ENCODE peak calls at places on chromosome 6, in four cellular contexts. C is T-helper 9 cell; G is effector CD4-positive, alpha-beta T cell; J is NCI-H1694 treated with DMSO at 0.1 percent for 48 hours. Q is an unnamed sample.

GRCh38 chr6:33251390-33252012 is 20.2 kb downstream of the VPS52 start:
- DNase-seq in J (no peak), C (no peak), G (no peak), Q (no peak)

GRCh38 chr6:37560737-37561103 is 61.0 kb upstream of the CCDC167 start:
- DNase-seq in G (no peak), J (no peak), C (no peak), Q (no peak)

GRCh38 chr6:79117752-79118151 is 39.7 kb upstream of the PHIP start:
- DNase-seq in G (no peak), C (no peak), J (no peak), Q (no peak)

GRCh38 chr6:107330190-107330589 is 129.2 kb downstream of the PDSS2 start:
- DNase-seq in J (no peak), G (no peak), C (no peak), Q (no peak)

GRCh38 chr6:109477725-109478124 is 5.3 kb downstream of the ZBTB24 start:
- DNase-seq in C (no peak), J (no peak), G (no peak), Q (no peak)

GRCh38 chr6:111812080-111813038 is 60.9 kb downstream of the FYN start:
- DNase-seq in C (no peak), J (no peak), G (no peak), Q (no peak)

GRCh38 chr6:24448828-24449525 is 40.4 kb downstream of the GPLD1 start:
- DNase-seq in C (no peak), J (no peak), G (no peak), Q (no peak)

GRCh38 chr6:170029416-170030283 is 261.2 kb downstream of the DLL1 start:
- DNase-seq in J (no peak), G (no peak), C (no peak), Q (no peak)

GRCh38 chr6:7559651-7560385 is 18.3 kb downstream of the DSP start:
- DNase-seq in J (no peak), C (no peak), G (no peak), Q (no peak)

GRCh38 chr6:32212076-32212760 is 11.6 kb downstream of the NOTCH4 start:
- DNase-seq in G (no peak), J (no peak), C (no peak), Q (no peak)

GRCh38 chr6:18492957-18493356 is 105.8 kb downstream of the RNF144B start:
- DNase-seq in G (no peak), C (no peak), J (no peak), Q (no peak)

GRCh38 chr6:107704377-107705013 is 119.6 kb downstream of the SCML4 start:
- DNase-seq in J (peak; percentile 22), G (peak; percentile 12), C (no peak), Q (no peak)

GRCh38 chr6:40806479-40806878 is 219.3 kb upstream of the LRFN2 start:
- DNase-seq in J (no peak), C (no peak), G (no peak), Q (no peak)

GRCh38 chr6:167804281-167805013 is 22.3 kb upstream of the AFDN start:
- DNase-seq in J (no peak), C (no peak), G (no peak), Q (no peak)

GRCh38 chr6:34908194-34908593 is 19.1 kb downstream of the ANKS1A start:
- DNase-seq in C (no peak), G (no peak), J (no peak), Q (no peak)